ENCODE peak calls at places on chromosomes 2 and 18, in four cellular contexts. One of them, this sample, is unnamed.

GRCh38 chr2:193518061-193518817 is 1323.5 kb upstream of the TMEFF2 start:
- DNase-seq in HEK293T: no peak
- DNase-seq in HepG2: no peak
- DNase-seq in K562: no peak
- DNase-seq in this sample: no peak

GRCh38 chr2:191863988-191864387 is 17.1 kb upstream of the CAVIN2 start:
- DNase-seq in HEK293T: no peak
- DNase-seq in HepG2: peak
- DNase-seq in K562: no peak
- DNase-seq in this sample: no peak

GRCh38 chr18:319745-320144 is 51.9 kb upstream of the THOC1 start:
- DNase-seq in HEK293T: no peak
- DNase-seq in HepG2: no peak
- DNase-seq in K562: no peak
- DNase-seq in this sample: no peak

GRCh38 chr2:208142255-208142924 is 3.6 kb downstream of the CRYGB start:
- DNase-seq in HEK293T: no peak
- DNase-seq in HepG2: no peak
- DNase-seq in K562: no peak
- DNase-seq in this sample: no peak

GRCh38 chr2:157898591-157898996 is 22.5 kb upstream of the ACVR1 start:
- DNase-seq in HEK293T: no peak
- DNase-seq in HepG2: no peak
- DNase-seq in K562: peak
- DNase-seq in this sample: no peak

GRCh38 chr18:63262369-63263335 is 56.9 kb downstream of the BCL2 start:
- DNase-seq in HEK293T: no peak
- DNase-seq in HepG2: no peak
- DNase-seq in K562: no peak
- DNase-seq in this sample: no peak

GRCh38 chr2:60262178-60262577 is 291.3 kb downstream of the BCL11A start:
- DNase-seq in HEK293T: no peak
- DNase-seq in HepG2: no peak
- DNase-seq in K562: no peak
- DNase-seq in this sample: no peak

GRCh38 chr18:8252371-8252770 is 356.9 kb upstream of the RAB12 start:
- DNase-seq in HEK293T: no peak
- DNase-seq in HepG2: no peak
- DNase-seq in K562: no peak
- DNase-seq in this sample: no peak

GRCh38 chr18:61922435-61922834 is 29.6 kb upstream of the RNF152 start:
- DNase-seq in HEK293T: no peak
- DNase-seq in HepG2: no peak
- DNase-seq in K562: no peak
- DNase-seq in this sample: no peak

GRCh38 chr2:238586931-238587775 is 160.4 kb downstream of the ASB1 start:
- DNase-seq in HEK293T: no peak
- DNase-seq in HepG2: no peak
- DNase-seq in K562: no peak
- DNase-seq in this sample: no peak

GRCh38 chr2:86309966-86310365 is 27.5 kb downstream of the REEP1 start:
- DNase-seq in HEK293T: no peak
- DNase-seq in HepG2: no peak
- DNase-seq in K562: no peak
- DNase-seq in this sample: no peak

GRCh38 chr2:73290049-73290839 is 3.1 kb downstream of the EGR4 start:
- DNase-seq in HEK293T: peak
- DNase-seq in HepG2: peak
- DNase-seq in K562: no peak
- DNase-seq in this sample: peak

GRCh38 chr18:11541179-11541578 is 68.2 kb upstream of the SLC35G4 start:
- DNase-seq in HEK293T: no peak
- DNase-seq in HepG2: no peak
- DNase-seq in K562: no peak
- DNase-seq in this sample: no peak

GRCh38 chr2:8098476-8098875 is 583.4 kb upstream of the ID2 start:
- DNase-seq in HEK293T: no peak
- DNase-seq in HepG2: no peak
- DNase-seq in K562: no peak
- DNase-seq in this sample: no peak

GRCh38 chr2:8096484-8096883 is 585.4 kb upstream of the ID2 start:
- DNase-seq in HEK293T: no peak
- DNase-seq in HepG2: no peak
- DNase-seq in K562: no peak
- DNase-seq in this sample: no peak

GRCh38 chr2:8095978-8096377 is 585.9 kb upstream of the ID2 start:
- DNase-seq in HEK293T: no peak
- DNase-seq in HepG2: no peak
- DNase-seq in K562: no peak
- DNase-seq in this sample: no peak

GRCh38 chr2:8090748-8091700 is 590.8 kb upstream of the ID2 start:
- DNase-seq in HEK293T: no peak
- DNase-seq in HepG2: peak
- DNase-seq in K562: peak
- DNase-seq in this sample: no peak

GRCh38 chr2:8094571-8094970 is 587.3 kb upstream of the ID2 start:
- DNase-seq in HEK293T: no peak
- DNase-seq in HepG2: no peak
- DNase-seq in K562: no peak
- DNase-seq in this sample: no peak
- TF ChIP-seq ELF4 in HEK293T: no peak
- TF ChIP-seq ELF4 in HepG2: no peak
- TF ChIP-seq ELF4 in K562: no peak
- TF ChIP-seq ELF4 in this sample: no peak

GRCh38 chr2:237319887-237320286 is 94.1 kb downstream of the COL6A3 start:
- DNase-seq in HEK293T: no peak
- DNase-seq in HepG2: no peak
- DNase-seq in K562: no peak
- DNase-seq in this sample: no peak
- TF ChIP-seq ELF4 in HEK293T: no peak
- TF ChIP-seq ELF4 in HepG2: no peak
- TF ChIP-seq ELF4 in K562: no peak
- TF ChIP-seq ELF4 in this sample: no peak

GRCh38 chr2:181675241-181675640 is 5.1 kb downstream of the NEUROD1 start:
- DNase-seq in HEK293T: no peak
- DNase-seq in HepG2: no peak
- DNase-seq in K562: no peak
- DNase-seq in this sample: no peak

GRCh38 chr2:181679544-181679979 is 755 bp downstream of the NEUROD1 start:
- DNase-seq in HEK293T: no peak
- DNase-seq in HepG2: no peak
- DNase-seq in K562: no peak
- DNase-seq in this sample: peak

GRCh38 chr2:181678744-181679543 is 1.4 kb downstream of the NEUROD1 start:
- DNase-seq in HEK293T: no peak
- DNase-seq in HepG2: no peak
- DNase-seq in K562: no peak
- DNase-seq in this sample: no peak

GRCh38 chr2:181680055-181680936 is at the start of gene NEUROD1:
- DNase-seq in HEK293T: peak
- DNase-seq in HepG2: no peak
- DNase-seq in K562: no peak
- DNase-seq in this sample: peak

GRCh38 chr2:181678033-181678586 is 2.2 kb downstream of the NEUROD1 start:
- DNase-seq in HEK293T: peak
- DNase-seq in HepG2: peak
- DNase-seq in K562: peak
- DNase-seq in this sample: peak
- TF ChIP-seq ELF4 in HEK293T: no peak
- TF ChIP-seq ELF4 in HepG2: no peak
- TF ChIP-seq ELF4 in K562: no peak
- TF ChIP-seq ELF4 in this sample: peak

GRCh38 chr2:101330253-101330921 is 21.9 kb upstream of the RNF149 start:
- DNase-seq in HEK293T: no peak
- DNase-seq in HepG2: peak
- DNase-seq in K562: no peak
- DNase-seq in this sample: peak

GRCh38 chr2:101329026-101329425 is 20.5 kb upstream of the RNF149 start:
- DNase-seq in HEK293T: no peak
- DNase-seq in HepG2: no peak
- DNase-seq in K562: no peak
- DNase-seq in this sample: no peak

GRCh38 chr2:101325425-101325824 is 16.9 kb upstream of the RNF149 start:
- DNase-seq in HEK293T: no peak
- DNase-seq in HepG2: no peak
- DNase-seq in K562: no peak
- DNase-seq in this sample: no peak

GRCh38 chr2:101328474-101329007 is 20.0 kb upstream of the RNF149 start:
- DNase-seq in HEK293T: no peak
- DNase-seq in HepG2: no peak
- DNase-seq in K562: no peak
- DNase-seq in this sample: no peak

GRCh38 chr2:101327863-101328394 is 19.4 kb upstream of the RNF149 start:
- DNase-seq in HEK293T: no peak
- DNase-seq in HepG2: no peak
- DNase-seq in K562: no peak
- DNase-seq in this sample: no peak
- TF ChIP-seq ELF4 in HEK293T: no peak
- TF ChIP-seq ELF4 in HepG2: no peak
- TF ChIP-seq ELF4 in K562: no peak
- TF ChIP-seq ELF4 in this sample: no peak

GRCh38 chr2:74440378-74441110 is 1.2 kb downstream of the RTKN start:
- DNase-seq in HEK293T: peak
- DNase-seq in HepG2: peak
- DNase-seq in K562: peak
- DNase-seq in this sample: peak
- TF ChIP-seq ELF4 in HEK293T: peak
- TF ChIP-seq ELF4 in HepG2: peak
- TF ChIP-seq ELF4 in K562: no peak
- TF ChIP-seq ELF4 in this sample: peak

This sample was measured in WTC11.